ENCODE peak calls at places on chromosomes 12 and 14, in five cellular contexts. N is cardiac fibroblast; L is choroid plexus epithelial cell; F is activated CD8-positive, alpha-beta memory T cell treated with anti-CD3 and anti-CD28 coated beads, Interleukin-2, amount 50 U/mL, for 4 hours; Q is activated CD4-positive, alpha-beta T cell treated with anti-CD3 and anti-CD28 coated beads for 24 hours. C is an unnamed sample.
A peak's percentile ranks its signal among the peaks of the same experiment; 100 is the strongest.

GRCh38 chr12:51714666-51715065 is 123.6 kb downstream of the SCN8A start:
- DNase-seq in N (no peak), L (no peak), Q (no peak), F (no peak), C (no peak)

GRCh38 chr14:36264595-36264994 is 55.8 kb downstream of the MBIP start:
- DNase-seq in Q (no peak), N (no peak), F (no peak), L (no peak), C (no peak)

GRCh38 chr12:18139989-18140596 is 50.1 kb upstream of the RERGL start:
- DNase-seq in N (peak; percentile 61), Q (no peak), F (no peak), L (peak; percentile 68), C (no peak)

GRCh38 chr14:71475916-71476315 is 456.3 kb upstream of the RGS6 start:
- DNase-seq in Q (no peak), L (no peak), N (no peak), F (no peak), C (no peak)

GRCh38 chr12:30988887-30989286 is 62.3 kb downstream of the TSPAN11 start:
- DNase-seq in Q (no peak), L (no peak), F (no peak), N (no peak), C (no peak)

GRCh38 chr12:6275609-6276246 is 34.8 kb upstream of the PLEKHG6 start:
- DNase-seq in L (no peak), Q (no peak), F (no peak), N (no peak), C (no peak)

GRCh38 chr12:121578230-121579189 is 2.3 kb downstream of the KDM2B start:
- DNase-seq in F (peak; percentile 45), L (peak; percentile 14), N (peak; percentile 30), Q (no peak), C (peak; percentile 43)

GRCh38 chr12:130981156-130981789 is 27.6 kb downstream of the ADGRD1 start:
- DNase-seq in Q (no peak), L (no peak), F (no peak), N (no peak), C (no peak)

GRCh38 chr14:69636051-69636639 is 24.7 kb downstream of the SUSD6 start:
- DNase-seq in Q (no peak), N (peak; percentile 32), F (peak; percentile 39), L (no peak), C (peak; percentile 33)

GRCh38 chr12:131223791-131224567 is 270.3 kb downstream of the ADGRD1 start:
- DNase-seq in Q (no peak), N (no peak), F (no peak), L (no peak), C (no peak)

GRCh38 chr12:70393787-70394519 is 27.9 kb downstream of the KCNMB4 start:
- DNase-seq in N (peak; percentile 55), L (peak; percentile 46), F (no peak), Q (no peak), C (no peak)

GRCh38 chr14:22871200-22871961 is at the start of gene LRP10:
- DNase-seq in F (peak; percentile 72), L (peak; percentile 89), Q (peak; percentile 52), N (peak; percentile 92), C (peak; percentile 88)

GRCh38 chr12:47078733-47079364 is 572 bp upstream of the PCED1B start:
- DNase-seq in N (peak; percentile 18), F (peak; percentile 56), Q (peak; percentile 20), L (no peak), C (peak; percentile 62)